ENCODE peak calls at places on chromosomes 1 and 21, in four cellular contexts. Y is renal cortical epithelial cell, G is T-helper 17 cell, T is C1 segment of cervical spinal cord. L is an unnamed sample.

GRCh38 chr1:81920245-81920740 is 119.6 kb downstream of the ADGRL2 start:
- DNase-seq in Y (peak), T (no peak), G (no peak), L (peak)

GRCh38 chr1:27006683-27007082 is 6.0 kb downstream of the TENT5B start:
- DNase-seq in T (no peak), G (no peak), Y (no peak), L (no peak)

GRCh38 chr1:145886811-145887210 is 1.1 kb upstream of the ANKRD35 start:
- DNase-seq in Y (no peak), T (no peak), G (no peak), L (no peak)

GRCh38 chr1:46687095-46687659 is 15.5 kb downstream of the TEX38 start:
- DNase-seq in Y (peak), T (no peak), G (no peak), L (no peak)

GRCh38 chr1:176605151-176605550 is 142.2 kb downstream of the PAPPA2 start:
- DNase-seq in G (no peak), T (no peak), Y (no peak), L (no peak)

GRCh38 chr1:35623832-35624231 is 17.5 kb downstream of the PSMB2 start:
- DNase-seq in G (no peak), Y (no peak), T (no peak), L (no peak)

GRCh38 chr1:204545202-204545601 is 29.0 kb downstream of the MDM4 start:
- DNase-seq in Y (no peak), G (no peak), T (no peak), L (no peak)

GRCh38 chr1:240766831-240767230 is 154.9 kb upstream of the GREM2 start:
- DNase-seq in G (no peak), T (no peak), Y (no peak), L (peak)

GRCh38 chr1:88922214-88922613 is 30.8 kb upstream of the GTF2B start:
- DNase-seq in T (no peak), Y (no peak), G (no peak), L (no peak)

GRCh38 chr21:43375827-43376795 is 50.8 kb downstream of the SIK1 start:
- DNase-seq in Y (no peak), G (no peak), T (no peak), L (no peak)

GRCh38 chr21:45642122-45642813 is 1.3 kb upstream of the PCBP3 start:
- DNase-seq in G (no peak), Y (no peak), T (no peak), L (no peak)

GRCh38 chr1:27630859-27631491 is 4.0 kb downstream of the FGR start:
- DNase-seq in Y (no peak), T (no peak), G (no peak), L (no peak)

GRCh38 chr1:241411776-241412338 is 54.9 kb upstream of the RGS7 start:
- DNase-seq in Y (no peak), G (no peak), T (no peak), L (no peak)

GRCh38 chr1:233884461-233885151 is 19.9 kb upstream of the SLC35F3 start:
- DNase-seq in T (no peak), G (no peak), Y (no peak), L (no peak)

GRCh38 chr1:43545686-43546387 is 15.2 kb downstream of the PTPRF start:
- DNase-seq in T (peak), G (no peak), Y (peak), L (no peak)

GRCh38 chr1:184838374-184838995 is 83.8 kb upstream of the EDEM3 start:
- DNase-seq in T (no peak), G (no peak), Y (peak), L (peak)

GRCh38 chr1:10934150-10934818 is 78.2 kb upstream of the TARDBP start:
- DNase-seq in Y (no peak), T (no peak), G (no peak), L (no peak)

GRCh38 chr1:162373072-162373427 is 3.6 kb downstream of the SPATA46 start:
- DNase-seq in G (no peak), Y (no peak), T (no peak), L (no peak)

GRCh38 chr21:42499430-42500106 is 3.5 kb upstream of the RSPH1 start:
- DNase-seq in Y (no peak), G (no peak), T (no peak), L (no peak)

GRCh38 chr21:28066051-28066450 is 926.6 kb downstream of the LTN1 start:
- DNase-seq in T (no peak), Y (no peak), G (no peak), L (no peak)

GRCh38 chr1:24704411-24705259 is 40.6 kb upstream of the CLIC4 start:
- DNase-seq in T (no peak), G (no peak), Y (peak), L (no peak)

GRCh38 chr1:102630041-102630440 is 478.3 kb downstream of the COL11A1 start:
- DNase-seq in Y (no peak), T (no peak), G (no peak), L (no peak)

GRCh38 chr1:167708940-167709389 is 12.8 kb upstream of the MPZL1 start:
- DNase-seq in Y (no peak), T (no peak), G (no peak), L (no peak)

GRCh38 chr1:94055459-94056122 is 65.4 kb downstream of the ABCA4 start:
- DNase-seq in Y (peak), G (no peak), T (no peak), L (no peak)

GRCh38 chr21:15592271-15592860 is 137.4 kb upstream of the USP25 start:
- DNase-seq in Y (peak), T (no peak), G (no peak), L (no peak)

GRCh38 chr1:169115891-169116585 is 9.5 kb downstream of the ATP1B1 start:
- DNase-seq in Y (peak), G (no peak), T (no peak), L (no peak)

GRCh38 chr1:7680791-7681165 is 90.3 kb upstream of the VAMP3 start:
- DNase-seq in T (no peak), G (no peak), Y (no peak), L (no peak)

GRCh38 chr1:90402893-90403849 is 313.9 kb downstream of the BARHL2 start:
- DNase-seq in T (no peak), G (no peak), Y (peak), L (peak)